ENCODE peak calls at places on chromosomes 13 and 19, in seven cellular contexts. Q is H1, O is mesendoderm, X is H9, U is IMR-90, W is neuronal stem cell, C is mesenchymal stem cell. V is an unnamed sample.

GRCh38 chr19:43625918-43626579 is 6.6 kb upstream of the ZNF428 start:
- DNase-seq in W (no peak), O (peak), Q (peak), X (peak), C (no peak), U (no peak), V (peak)

GRCh38 chr13:85864963-85865530 is 65.8 kb upstream of the SLITRK6 start:
- DNase-seq in C (peak), Q (no peak), O (peak), U (peak), X (peak), W (peak), V (peak)

GRCh38 chr13:30396434-30397075 is 25.7 kb upstream of the UBE2L5 start:
- DNase-seq in C (no peak), O (peak), U (peak), Q (no peak), W (no peak), X (no peak), V (peak)

GRCh38 chr13:24922390-24923304 is 158.7 kb downstream of the RNF17 start:
- DNase-seq in X (peak), W (peak), C (peak), Q (peak), O (peak), U (peak), V (peak)

GRCh38 chr13:113547248-113547971 is 37.1 kb upstream of the TFDP1 start:
- DNase-seq in X (no peak), C (no peak), U (peak), O (no peak), Q (peak), W (no peak), V (no peak)

GRCh38 chr19:48696353-48697010 is 711 bp downstream of the FUT2 start:
- DNase-seq in C (peak), Q (peak), U (no peak), W (no peak), X (peak), O (peak), V (no peak)

GRCh38 chr13:43572601-43573360 is 214.0 kb downstream of the ENOX1 start:
- DNase-seq in Q (no peak), C (peak), U (peak), O (peak), W (no peak), X (no peak), V (peak)

GRCh38 chr19:49427855-49428546 is 2.8 kb downstream of the GFY start:
- DNase-seq in O (peak), X (peak), U (no peak), W (no peak), Q (peak), C (no peak), V (no peak)

GRCh38 chr19:58578430-58578925 is 5.3 kb upstream of the MZF1 start:
- DNase-seq in U (no peak), Q (no peak), X (no peak), C (no peak), O (no peak), W (no peak), V (no peak)

GRCh38 chr13:48595330-48596127 is 58.2 kb upstream of the CYSLTR2 start:
- DNase-seq in U (peak), W (no peak), Q (peak), X (peak), C (peak), O (peak), V (peak)

GRCh38 chr19:42028304-42029216 is 34.5 kb upstream of the ATP1A3 start:
- DNase-seq in W (peak), Q (peak), X (peak), C (no peak), U (no peak), O (peak), V (no peak)

GRCh38 chr13:95710313-95710712 is 33.4 kb downstream of the DNAJC3 start:
- DNase-seq in O (no peak), C (peak), U (peak), X (no peak), Q (no peak), W (no peak), V (peak)

GRCh38 chr19:49338691-49339363 is 3.6 kb downstream of the CD37 start:
- DNase-seq in W (peak), Q (peak), X (peak), C (peak), U (no peak), O (peak), V (peak)

GRCh38 chr13:40447857-40448256 is 218.6 kb downstream of the FOXO1 start:
- DNase-seq in U (no peak), W (no peak), Q (no peak), C (no peak), X (no peak), O (no peak), V (no peak)

GRCh38 chr19:19594371-19594770 is 24.1 kb downstream of the PBX4 start:
- DNase-seq in X (no peak), C (no peak), Q (no peak), U (no peak), O (no peak), W (no peak), V (no peak)

GRCh38 chr13:75946746-75947397 is 310.7 kb downstream of the LMO7 start:
- DNase-seq in Q (no peak), C (no peak), W (no peak), X (no peak), U (no peak), O (no peak), V (no peak)

GRCh38 chr19:46878613-46879375 is 18.0 kb downstream of the ARHGAP35 start:
- DNase-seq in C (peak), U (peak), O (no peak), Q (no peak), W (no peak), X (no peak), V (no peak)

GRCh38 chr19:54938906-54939305 is 8.4 kb downstream of the NLRP7 start:
- DNase-seq in W (no peak), X (no peak), Q (no peak), C (no peak), O (no peak), U (no peak), V (peak)

GRCh38 chr19:50556236-50557008 is 11.8 kb downstream of the LRRC4B start:
- DNase-seq in U (peak), X (peak), W (peak), Q (peak), C (peak), O (peak), V (peak)

GRCh38 chr19:6056282-6056741 is 54.0 kb downstream of the RFX2 start:
- DNase-seq in X (no peak), C (no peak), O (no peak), Q (no peak), W (no peak), U (no peak), V (peak)

GRCh38 chr13:97414392-97414791 is 19.6 kb upstream of the RAP2A start:
- DNase-seq in C (no peak), W (no peak), U (no peak), X (no peak), Q (no peak), O (no peak), V (no peak)

GRCh38 chr19:10189631-10190425 is 4.9 kb downstream of the DNMT1 start:
- DNase-seq in O (no peak), X (no peak), U (peak), C (no peak), W (no peak), Q (no peak), V (no peak)

GRCh38 chr19:28012361-28012760 is 1200.6 kb downstream of the UQCRFS1 start:
- DNase-seq in X (peak), O (peak), C (no peak), U (no peak), W (no peak), Q (peak), V (no peak)

GRCh38 chr19:47036233-47036651 is 12.2 kb downstream of the TMEM160 start:
- DNase-seq in C (no peak), O (no peak), W (no peak), X (no peak), Q (no peak), U (no peak), V (no peak)

GRCh38 chr19:44303976-44304568 is 753 bp downstream of the ZNF235 start:
- DNase-seq in Q (no peak), O (peak), C (peak), W (peak), U (peak), X (no peak), V (peak)

GRCh38 chr13:77509221-77509620 is 26.3 kb upstream of the SCEL start:
- DNase-seq in W (no peak), X (no peak), Q (no peak), U (peak), O (no peak), C (peak), V (no peak)

GRCh38 chr19:30076751-30077670 is 135.0 kb downstream of the URI1 start:
- DNase-seq in C (no peak), U (no peak), W (no peak), X (no peak), O (no peak), Q (no peak), V (no peak)

GRCh38 chr13:78603240-78603947 is at the start of gene POU4F1:
- DNase-seq in X (peak), Q (peak), U (peak), C (no peak), O (peak), W (peak), V (peak)

GRCh38 chr19:42441047-42441440 is 1.7 kb downstream of the CXCL17 start:
- DNase-seq in O (no peak), X (no peak), U (no peak), W (no peak), Q (no peak), C (no peak), V (peak)

GRCh38 chr13:113034451-113035208 is 65.6 kb downstream of the MCF2L start:
- DNase-seq in X (peak), U (peak), C (peak), O (peak), W (peak), Q (peak), V (peak)

GRCh38 chr19:38720559-38721236 is 23.6 kb downstream of the CAPN12 start:
- DNase-seq in X (no peak), O (no peak), U (no peak), C (no peak), Q (no peak), W (no peak), V (no peak)

GRCh38 chr13:33787051-33787591 is 30.8 kb upstream of the RFC3 start:
- DNase-seq in O (no peak), Q (no peak), X (no peak), U (no peak), C (peak), W (no peak), V (peak)

GRCh38 chr13:112725346-112726017 is 35.6 kb downstream of the ATP11A start:
- DNase-seq in W (no peak), C (no peak), U (peak), O (no peak), X (peak), Q (no peak), V (no peak)

GRCh38 chr13:31236211-31236786 is 36.5 kb downstream of the B3GLCT start:
- DNase-seq in O (peak), W (peak), X (no peak), U (peak), Q (no peak), C (peak), V (peak)

GRCh38 chr13:22064854-22065646 is 394.2 kb downstream of the FGF9 start:
- DNase-seq in U (no peak), W (peak), Q (no peak), X (no peak), C (no peak), O (peak), V (no peak)

GRCh38 chr19:45424191-45425058 is 708 bp upstream of the ERCC1 start:
- DNase-seq in C (peak), O (peak), X (peak), U (peak), W (no peak), Q (peak), V (peak)

GRCh38 chr19:34504273-34504808 is 22.8 kb downstream of the WTIP start:
- DNase-seq in O (no peak), C (no peak), W (no peak), U (no peak), Q (no peak), X (no peak), V (no peak)

GRCh38 chr13:91135949-91136348 is 211.5 kb upstream of the MIR17HG start:
- DNase-seq in U (no peak), W (no peak), O (no peak), C (no peak), X (no peak), Q (no peak), V (no peak)

GRCh38 chr13:53200498-53201453 is 172.2 kb downstream of the OLFM4 start:
- DNase-seq in U (peak), W (peak), X (peak), O (peak), C (peak), Q (peak), V (peak)

GRCh38 chr19:54129617-54129996 is 8.0 kb upstream of the CNOT3 start:
- DNase-seq in O (no peak), Q (no peak), C (no peak), W (no peak), U (no peak), X (no peak), V (no peak)

DNA sequence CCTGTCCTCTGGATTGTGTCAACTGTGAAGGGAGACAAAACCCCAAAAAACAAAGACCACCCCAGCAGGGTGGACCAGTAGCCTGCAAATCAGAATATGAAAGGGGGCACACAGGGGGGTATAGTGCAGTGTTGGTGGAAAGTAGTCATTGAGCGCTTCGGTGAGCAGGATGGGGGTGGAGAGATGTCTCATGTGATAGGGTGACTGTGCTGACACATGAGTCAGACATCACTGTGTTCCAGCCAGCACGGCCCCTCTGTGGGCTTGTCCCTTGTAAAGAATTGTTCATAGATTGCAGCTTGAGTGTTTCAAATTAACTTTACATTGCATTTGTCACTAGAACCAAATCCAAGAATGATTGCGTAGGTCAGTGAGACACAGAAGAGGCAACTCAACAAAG is 7.4 kb downstream of the ZNF440 start:
- DNase-seq in Q (no peak), O (no peak), X (no peak), U (peak), C (no peak), W (no peak), V (peak)
- H3K4ac ChIP-seq in Q (no peak), O (no peak), X (no peak), U (no peak), C (no peak), W (no peak), V (no peak)

GRCh38 chr13:73273276-73273675 is 214.5 kb downstream of the KLF5 start:
- DNase-seq in O (no peak), W (no peak), Q (no peak), X (no peak), C (no peak), U (no peak), V (no peak)
- H3K4ac ChIP-seq in O (no peak), W (no peak), Q (no peak), X (no peak), C (no peak), U (peak), V (no peak)

GRCh38 chr13:20518652-20519051 is 7.0 kb downstream of the CRYL1 start:
- DNase-seq in X (no peak), U (no peak), Q (no peak), O (no peak), C (no peak), W (no peak), V (no peak)
- H3K4ac ChIP-seq in X (no peak), U (no peak), Q (no peak), O (no peak), C (no peak), W (no peak), V (no peak)

DNA sequence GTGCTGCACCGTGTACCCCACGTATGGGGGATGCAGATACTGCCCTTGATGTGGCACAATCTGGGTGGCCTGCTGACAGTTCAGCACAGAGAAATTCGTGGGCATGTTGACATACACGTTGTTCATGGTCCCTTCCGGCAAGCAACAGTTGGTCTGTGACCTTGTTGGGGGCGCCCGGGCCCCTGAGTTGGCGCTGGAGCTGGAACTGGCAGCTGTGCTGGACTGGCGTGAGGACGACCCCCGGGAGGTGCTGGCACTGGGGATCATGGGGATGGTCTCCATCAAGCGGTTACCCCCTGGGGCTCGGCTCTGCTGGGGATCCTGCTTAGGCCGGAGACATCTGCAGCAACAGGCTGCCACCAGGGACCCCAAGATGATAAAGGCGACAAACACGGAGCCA is 5.2 kb downstream of the SHISA2 start:
- DNase-seq in U (no peak), X (no peak), W (no peak), Q (no peak), O (no peak), C (no peak), V (no peak)
- H3K4ac ChIP-seq in U (no peak), X (no peak), W (no peak), Q (no peak), O (no peak), C (no peak), V (no peak)

DNA sequence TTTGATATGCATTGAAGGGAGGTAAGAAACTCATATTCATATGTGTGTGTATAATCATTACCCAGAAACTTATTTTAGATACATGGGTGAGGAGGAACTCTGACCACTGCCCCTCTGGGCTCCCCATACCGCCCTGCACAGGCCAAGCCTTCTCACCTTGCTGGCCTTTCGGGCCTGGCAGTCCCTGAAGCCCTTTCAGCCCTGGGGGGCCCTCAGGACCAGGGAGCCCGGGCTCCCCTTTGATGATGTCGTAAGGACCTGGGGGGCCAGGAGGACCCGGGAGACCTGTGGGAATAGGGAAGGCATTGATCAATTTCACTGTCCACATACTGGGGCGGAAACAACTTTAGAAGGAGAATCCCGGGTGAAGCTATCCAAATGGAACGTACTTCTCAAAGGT is 142.3 kb downstream of the COL4A1 start:
- DNase-seq in U (no peak), O (no peak), Q (no peak), W (no peak), C (no peak), X (no peak), V (no peak)
- H3K4ac ChIP-seq in U (no peak), O (no peak), Q (no peak), W (no peak), C (no peak), X (no peak), V (no peak)

DNA sequence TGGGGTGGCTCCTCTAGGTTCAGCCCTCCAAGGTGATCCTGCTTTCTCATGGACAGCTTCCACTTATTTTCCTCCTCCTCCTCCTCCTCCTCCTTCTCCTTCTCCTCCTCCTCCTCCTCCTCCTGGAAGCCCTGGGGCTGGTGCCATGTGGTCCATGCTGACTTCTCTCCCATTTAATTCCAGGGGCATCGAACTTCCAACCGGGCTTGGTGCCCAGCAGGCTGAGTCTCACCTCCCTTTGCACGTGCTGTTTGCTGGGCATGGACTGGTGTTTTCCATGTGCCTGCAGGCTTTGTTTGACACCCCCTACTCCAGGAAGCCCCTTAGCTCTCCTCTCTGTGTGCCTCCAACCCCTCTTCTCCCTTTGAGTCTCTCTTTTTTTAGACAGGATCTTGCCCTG is 3.7 kb downstream of the MAST3 start:
- DNase-seq in W (no peak), C (no peak), X (no peak), Q (no peak), O (no peak), U (no peak), V (no peak)
- H3K4ac ChIP-seq in W (no peak), C (no peak), X (no peak), Q (no peak), O (no peak), U (no peak), V (no peak)

DNA sequence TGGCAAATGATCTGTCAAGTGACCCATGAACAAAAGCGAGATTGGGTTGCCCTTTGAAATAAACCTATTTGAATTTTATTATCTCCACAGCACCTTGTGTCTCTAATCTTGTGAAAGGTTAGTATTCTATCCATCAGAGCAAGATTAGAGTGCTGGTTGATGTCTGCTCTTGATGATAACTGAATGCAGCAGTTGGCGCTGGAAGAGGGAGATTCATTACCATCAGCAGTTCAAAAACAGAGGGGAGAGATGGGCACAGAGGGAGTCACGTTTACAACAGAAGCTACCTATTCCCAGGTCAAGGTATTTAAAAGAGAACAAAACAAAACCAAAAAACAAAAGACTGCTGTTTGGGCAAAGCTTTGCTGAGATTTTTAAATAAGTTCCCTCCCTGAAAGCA is 588.1 kb downstream of the GPC6 start:
- DNase-seq in X (no peak), W (no peak), Q (no peak), O (peak), U (no peak), C (no peak), V (no peak)
- H3K4ac ChIP-seq in X (no peak), W (no peak), Q (no peak), O (no peak), U (no peak), C (no peak), V (no peak)

DNA sequence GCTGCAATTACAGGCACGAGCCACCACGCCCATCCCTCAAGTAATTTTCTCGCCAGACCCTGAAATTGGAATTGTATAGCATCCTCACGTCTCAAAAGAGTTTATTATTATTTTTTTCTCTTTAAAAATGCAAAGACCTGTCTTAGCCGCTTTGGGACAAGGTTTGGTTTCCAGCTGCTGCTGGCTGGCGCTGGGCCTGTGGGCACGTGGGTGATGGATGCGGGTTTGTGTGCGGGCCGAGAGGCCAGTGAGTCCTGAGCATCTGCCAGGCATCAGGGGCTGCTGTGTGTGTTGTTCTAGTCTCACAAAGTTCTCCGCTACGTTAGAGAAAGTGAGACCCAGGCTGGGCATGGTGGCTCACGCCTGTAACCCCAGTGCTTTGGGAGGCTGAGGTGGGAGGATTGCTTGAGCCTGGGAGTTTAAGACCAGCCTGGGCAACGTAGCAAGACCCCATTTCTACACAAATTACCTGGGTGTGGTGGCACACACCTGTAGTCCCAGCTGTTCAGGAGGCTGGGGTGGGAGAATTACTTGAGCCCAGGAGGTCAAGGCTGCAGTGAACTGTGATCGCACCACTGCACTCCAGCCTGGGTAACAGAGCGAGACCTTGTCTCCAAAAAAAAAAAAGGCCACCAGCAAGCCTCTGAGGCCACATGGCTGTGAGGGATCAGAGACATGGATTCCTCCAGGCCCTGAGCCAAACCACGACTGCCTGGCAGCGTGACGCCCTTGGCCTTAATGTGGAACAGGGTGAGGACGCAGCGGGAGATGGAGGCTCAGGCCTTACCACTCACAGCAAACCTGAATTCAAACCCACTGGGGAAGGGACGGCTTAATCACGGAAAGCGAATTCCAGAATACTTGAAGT is 4.7 kb upstream of the TMPRSS9 start:
- DNase-seq in Q (no peak), X (no peak), U (no peak), C (no peak), W (no peak), O (no peak), V (no peak)
- H3K4ac ChIP-seq in Q (no peak), X (no peak), U (no peak), C (no peak), W (no peak), O (no peak), V (no peak)